ENCODE peak calls at places on chromosomes 16 and 17, in eight cellular contexts. O, B, W, Z, S, C, Y and I are unnamed samples.
A peak's percentile ranks its signal among the peaks of the same experiment; 100 is the strongest.

GRCh38 chr17:62179525-62180161 is 114.6 kb upstream of the MED13 start:
- DNase-seq in O (peak; percentile 18), B (peak; percentile 72), W (peak; percentile 45), Z (no peak), S (no peak), C (no peak), Y (peak; percentile 92), I (no peak)

GRCh38 chr16:89600956-89601355 is 12.5 kb upstream of the DPEP1 start:
- DNase-seq in O (no peak), B (no peak), W (no peak), Z (no peak), S (no peak), C (no peak), Y (peak; percentile 45), I (no peak)

GRCh38 chr17:64982139-64982802 is 63.0 kb upstream of the LRRC37A3 start:
- DNase-seq in O (no peak), B (no peak), W (no peak), Z (no peak), S (no peak), C (no peak), Y (peak; percentile 33), I (no peak)

GRCh38 chr17:65231662-65232335 is 94.6 kb downstream of the RGS9 start:
- DNase-seq in O (peak; percentile 87), B (peak; percentile 53), W (peak; percentile 67), Z (peak; percentile 37), S (peak; percentile 59), C (peak; percentile 62), Y (peak; percentile 77), I (peak; percentile 67)

GRCh38 chr17:42818379-42818778 is 5.7 kb downstream of the BECN1 start:
- DNase-seq in O (peak; percentile 36), B (no peak), W (no peak), Z (no peak), S (no peak), C (no peak), Y (no peak), I (no peak)

GRCh38 chr17:73224663-73225305 is 31.9 kb downstream of the COG1 start:
- DNase-seq in O (no peak), B (no peak), W (no peak), Z (no peak), S (no peak), C (no peak), Y (no peak), I (no peak)

GRCh38 chr16:72198021-72198420 is 26.1 kb upstream of the PMFBP1 start:
- DNase-seq in O (peak; percentile 80), B (no peak), W (peak; percentile 96), Z (no peak), S (no peak), C (peak; percentile 74), Y (peak; percentile 74), I (no peak)

GRCh38 chr16:86466695-86467406 is 43.5 kb upstream of the FOXF1 start:
- DNase-seq in O (no peak), B (no peak), W (peak; percentile 96), Z (no peak), S (no peak), C (peak; percentile 64), Y (peak; percentile 91), I (no peak)

GRCh38 chr17:67605259-67605912 is 112.3 kb upstream of the NOL11 start:
- DNase-seq in O (no peak), B (no peak), W (peak; percentile 44), Z (no peak), S (no peak), C (peak; percentile 50), Y (no peak), I (no peak)

GRCh38 chr17:38509772-38510423 is 81.6 kb downstream of the ARHGAP23 start:
- DNase-seq in O (no peak), B (no peak), W (peak; percentile 31), Z (no peak), S (no peak), C (no peak), Y (no peak), I (no peak)

GRCh38 chr16:19406891-19407491 is 10.7 kb upstream of the TMC5 start:
- DNase-seq in O (no peak), B (no peak), W (no peak), Z (no peak), S (no peak), C (no peak), Y (no peak), I (no peak)

GRCh38 chr17:62652251-62653001 is 25.0 kb downstream of the MRC2 start:
- DNase-seq in O (peak; percentile 85), B (no peak), W (peak; percentile 63), Z (peak; percentile 35), S (no peak), C (no peak), Y (peak; percentile 91), I (peak; percentile 31)

GRCh38 chr16:85557976-85558589 is 55.0 kb upstream of the GSE1 start:
- DNase-seq in O (no peak), B (no peak), W (no peak), Z (no peak), S (no peak), C (no peak), Y (no peak), I (peak; percentile 74)

GRCh38 chr17:55444471-55445441 is 23.1 kb upstream of the MMD start:
- DNase-seq in O (no peak), B (peak; percentile 45), W (peak; percentile 64), Z (no peak), S (no peak), C (no peak), Y (peak; percentile 47), I (no peak)

GRCh38 chr17:13385481-13385907 is 216.2 kb downstream of the HS3ST3A1 start:
- DNase-seq in O (peak; percentile 51), B (peak; percentile 44), W (no peak), Z (no peak), S (no peak), C (no peak), Y (no peak), I (no peak)

GRCh38 chr16:1048442-1049112 is 24.0 kb upstream of the SSTR5 start:
- DNase-seq in O (peak; percentile 21), B (no peak), W (peak; percentile 9), Z (peak; percentile 20), S (no peak), C (no peak), Y (no peak), I (no peak)

GRCh38 chr17:77180503-77181330 is 39.9 kb downstream of the SEC14L1 start:
- DNase-seq in O (no peak), B (no peak), W (no peak), Z (no peak), S (no peak), C (no peak), Y (no peak), I (no peak)

GRCh38 chr16:27240948-27241531 is 27.5 kb downstream of the NSMCE1 start:
- DNase-seq in O (peak; percentile 83), B (no peak), W (peak; percentile 74), Z (no peak), S (no peak), C (no peak), Y (peak; percentile 73), I (no peak)

GRCh38 chr16:15672514-15673167 is 22.6 kb downstream of the NDE1 start:
- DNase-seq in O (peak; percentile 99), B (peak; percentile 79), W (peak; percentile 99), Z (peak; percentile 46), S (no peak), C (peak; percentile 76), Y (peak; percentile 96), I (peak; percentile 65)

GRCh38 chr17:45758544-45758943 is 25.6 kb upstream of the CRHR1 start:
- DNase-seq in O (no peak), B (no peak), W (no peak), Z (no peak), S (no peak), C (no peak), Y (no peak), I (no peak)

GRCh38 chr16:64092284-64092683 is 1029.6 kb downstream of the CDH11 start:
- DNase-seq in O (peak; percentile 77), B (peak; percentile 70), W (peak; percentile 34), Z (no peak), S (no peak), C (peak; percentile 5), Y (peak; percentile 81), I (no peak)

GRCh38 chr16:54284931-54285413 is 1.6 kb downstream of the IRX3 start:
- DNase-seq in O (peak; percentile 42), B (no peak), W (no peak), Z (no peak), S (no peak), C (no peak), Y (no peak), I (no peak)

GRCh38 chr16:50522324-50522723 is 25.9 kb upstream of the NKD1 start:
- DNase-seq in O (no peak), B (no peak), W (no peak), Z (no peak), S (no peak), C (no peak), Y (no peak), I (no peak)

GRCh38 chr17:75109407-75110236 is at the start of gene ARMC7:
- DNase-seq in O (peak; percentile 76), B (no peak), W (peak; percentile 74), Z (peak; percentile 93), S (peak; percentile 94), C (no peak), Y (peak; percentile 75), I (peak; percentile 85)

GRCh38 chr17:16288860-16289571 is 64.3 kb downstream of the CENPV start:
- DNase-seq in O (no peak), B (no peak), W (no peak), Z (no peak), S (no peak), C (no peak), Y (no peak), I (no peak)

GRCh38 chr16:66616592-66616991 is 12.1 kb downstream of the CMTM3 start:
- DNase-seq in O (no peak), B (no peak), W (no peak), Z (no peak), S (no peak), C (no peak), Y (no peak), I (no peak)

GRCh38 chr17:10327640-10328039 is 45.2 kb downstream of the MYH13 start:
- DNase-seq in O (peak; percentile 83), B (peak; percentile 16), W (peak; percentile 79), Z (peak; percentile 65), S (peak; percentile 70), C (peak; percentile 42), Y (peak; percentile 64), I (peak; percentile 82)

GRCh38 chr17:18975597-18975996 is 23.6 kb downstream of the SLC5A10 start:
- DNase-seq in O (no peak), B (no peak), W (peak; percentile 36), Z (no peak), S (no peak), C (no peak), Y (no peak), I (no peak)

GRCh38 chr17:29043539-29044165 is 711 bp downstream of the PIPOX start:
- DNase-seq in O (no peak), B (no peak), W (no peak), Z (no peak), S (no peak), C (no peak), Y (peak; percentile 58), I (no peak)

GRCh38 chr17:61135782-61136181 is 263.9 kb upstream of the TBX2 start:
- DNase-seq in O (no peak), B (no peak), W (no peak), Z (no peak), S (no peak), C (no peak), Y (no peak), I (no peak)

GRCh38 chr17:333626-334396 is 18.8 kb downstream of the RPH3AL start:
- DNase-seq in O (no peak), B (no peak), W (peak; percentile 19), Z (no peak), S (no peak), C (no peak), Y (peak; percentile 60), I (peak; percentile 26)

GRCh38 chr17:74920679-74921044 is 2.4 kb downstream of the USH1G start:
- DNase-seq in O (no peak), B (no peak), W (no peak), Z (no peak), S (no peak), C (no peak), Y (no peak), I (no peak)

GRCh38 chr17:64336760-64337413 is 53.8 kb downstream of the PECAM1 start:
- DNase-seq in O (no peak), B (no peak), W (no peak), Z (no peak), S (no peak), C (no peak), Y (no peak), I (no peak)

GRCh38 chr16:17416461-17417221 is 54.1 kb downstream of the XYLT1 start:
- DNase-seq in O (peak; percentile 83), B (no peak), W (peak; percentile 16), Z (peak; percentile 30), S (peak; percentile 81), C (no peak), Y (peak; percentile 77), I (peak; percentile 83)